ENCODE peak calls at places on chromosomes 13 and 19, in four cellular contexts. One of them, this sample, is unnamed.

GRCh38 chr13:27578121-27579030 is 42.0 kb downstream of the LNX2 start:
- DNase-seq in SW480: no peak
- DNase-seq in RCC 7860: no peak
- DNase-seq in central memory CD4-positive, alpha-beta T cell: no peak
- DNase-seq in this sample: no peak

GRCh38 chr13:49533586-49534269 is 38.0 kb downstream of the PHF11 start:
- DNase-seq in SW480: no peak
- DNase-seq in RCC 7860: no peak
- DNase-seq in central memory CD4-positive, alpha-beta T cell: no peak
- DNase-seq in this sample: no peak

GRCh38 chr19:35845215-35846037 is 6.9 kb downstream of the NPHS1 start:
- DNase-seq in SW480: peak
- DNase-seq in RCC 7860: no peak
- DNase-seq in central memory CD4-positive, alpha-beta T cell: no peak
- DNase-seq in this sample: peak

GRCh38 chr19:54023191-54023590 is 31.8 kb downstream of the CACNG6 start:
- DNase-seq in SW480: no peak
- DNase-seq in RCC 7860: no peak
- DNase-seq in central memory CD4-positive, alpha-beta T cell: no peak
- DNase-seq in this sample: no peak

GRCh38 chr19:52603558-52604207 is 33.6 kb downstream of the ZNF701 start:
- DNase-seq in SW480: no peak
- DNase-seq in RCC 7860: no peak
- DNase-seq in central memory CD4-positive, alpha-beta T cell: no peak
- DNase-seq in this sample: no peak

GRCh38 chr19:8506402-8506957 is 4.0 kb upstream of the PRAM1 start:
- DNase-seq in SW480: no peak
- DNase-seq in RCC 7860: no peak
- DNase-seq in central memory CD4-positive, alpha-beta T cell: no peak
- DNase-seq in this sample: no peak

GRCh38 chr13:99124695-99125334 is 75.8 kb upstream of the UBAC2 start:
- DNase-seq in SW480: peak
- DNase-seq in RCC 7860: peak
- DNase-seq in central memory CD4-positive, alpha-beta T cell: peak
- DNase-seq in this sample: no peak

GRCh38 chr13:103640617-103641016 is 574.4 kb upstream of the SLC10A2 start:
- DNase-seq in SW480: no peak
- DNase-seq in RCC 7860: no peak
- DNase-seq in central memory CD4-positive, alpha-beta T cell: no peak
- DNase-seq in this sample: no peak

GRCh38 chr13:110546933-110547332 is 14.6 kb downstream of the RAB20 start:
- DNase-seq in SW480: no peak
- DNase-seq in RCC 7860: peak
- DNase-seq in central memory CD4-positive, alpha-beta T cell: no peak
- DNase-seq in this sample: peak

GRCh38 chr19:35232912-35233311 is 4.4 kb upstream of the FAM187B start:
- DNase-seq in SW480: no peak
- DNase-seq in RCC 7860: no peak
- DNase-seq in central memory CD4-positive, alpha-beta T cell: no peak
- DNase-seq in this sample: no peak

GRCh38 chr13:95420501-95420900 is 119.2 kb upstream of the ABCC4 start:
- DNase-seq in SW480: peak
- DNase-seq in RCC 7860: no peak
- DNase-seq in central memory CD4-positive, alpha-beta T cell: no peak
- DNase-seq in this sample: no peak

GRCh38 chr13:113411216-113412023 is 41.9 kb downstream of the ADPRHL1 start:
- DNase-seq in SW480: peak
- DNase-seq in RCC 7860: peak
- DNase-seq in central memory CD4-positive, alpha-beta T cell: no peak
- DNase-seq in this sample: peak

GRCh38 chr13:90402102-90402501 is 945.4 kb upstream of the MIR17HG start:
- DNase-seq in SW480: no peak
- DNase-seq in RCC 7860: no peak
- DNase-seq in central memory CD4-positive, alpha-beta T cell: no peak
- DNase-seq in this sample: no peak

GRCh38 chr19:7636691-7637373 is at the start of gene STXBP2:
- DNase-seq in SW480: peak
- DNase-seq in RCC 7860: peak
- DNase-seq in central memory CD4-positive, alpha-beta T cell: peak
- DNase-seq in this sample: peak

GRCh38 chr19:47240996-47241918 is 10.3 kb upstream of the BBC3 start:
- DNase-seq in SW480: peak
- DNase-seq in RCC 7860: peak
- DNase-seq in central memory CD4-positive, alpha-beta T cell: peak
- DNase-seq in this sample: peak

GRCh38 chr19:48961051-48961649 is 4.0 kb upstream of the FTL start:
- DNase-seq in SW480: no peak
- DNase-seq in RCC 7860: peak
- DNase-seq in central memory CD4-positive, alpha-beta T cell: no peak
- DNase-seq in this sample: no peak

GRCh38 chr19:55540619-55541018 is 3.7 kb upstream of the SBK2 start:
- DNase-seq in SW480: no peak
- DNase-seq in RCC 7860: no peak
- DNase-seq in central memory CD4-positive, alpha-beta T cell: no peak
- DNase-seq in this sample: no peak

GRCh38 chr19:47778954-47779351 is 450 bp downstream of the SELENOW start:
- DNase-seq in SW480: no peak
- DNase-seq in RCC 7860: no peak
- DNase-seq in central memory CD4-positive, alpha-beta T cell: no peak
- DNase-seq in this sample: no peak

GRCh38 chr13:74218291-74218690 is 84.1 kb upstream of the KLF12 start:
- DNase-seq in SW480: peak
- DNase-seq in RCC 7860: no peak
- DNase-seq in central memory CD4-positive, alpha-beta T cell: no peak
- DNase-seq in this sample: no peak

GRCh38 chr13:94716016-94716415 is 3.7 kb upstream of the SOX21 start:
- DNase-seq in SW480: no peak
- DNase-seq in RCC 7860: no peak
- DNase-seq in central memory CD4-positive, alpha-beta T cell: no peak
- DNase-seq in this sample: no peak

GRCh38 chr19:28289294-28290063 is 923.5 kb downstream of the UQCRFS1 start:
- DNase-seq in SW480: peak
- DNase-seq in RCC 7860: no peak
- DNase-seq in central memory CD4-positive, alpha-beta T cell: no peak
- DNase-seq in this sample: no peak

GRCh38 chr19:41397086-41398041 is at the start of the genes BCKDHA and EXOSC5:
- DNase-seq in SW480: peak
- DNase-seq in RCC 7860: peak
- DNase-seq in central memory CD4-positive, alpha-beta T cell: peak
- DNase-seq in this sample: peak

GRCh38 chr13:41515491-41516139 is 58.3 kb downstream of the RGCC start:
- DNase-seq in SW480: no peak
- DNase-seq in RCC 7860: no peak
- DNase-seq in central memory CD4-positive, alpha-beta T cell: no peak
- DNase-seq in this sample: no peak

GRCh38 chr13:108733141-108733540 is 103.7 kb downstream of the MYO16 start:
- DNase-seq in SW480: no peak
- DNase-seq in RCC 7860: no peak
- DNase-seq in central memory CD4-positive, alpha-beta T cell: no peak
- DNase-seq in this sample: no peak

GRCh38 chr13:27973291-27973690 is 4.2 kb upstream of the CDX2 start:
- DNase-seq in SW480: no peak
- DNase-seq in RCC 7860: no peak
- DNase-seq in central memory CD4-positive, alpha-beta T cell: no peak
- DNase-seq in this sample: no peak

GRCh38 chr19:49196527-49197240 is 39.1 kb downstream of the TRPM4 start:
- DNase-seq in SW480: no peak
- DNase-seq in RCC 7860: no peak
- DNase-seq in central memory CD4-positive, alpha-beta T cell: no peak
- DNase-seq in this sample: no peak

GRCh38 chr19:45455707-45456499 is 11.9 kb upstream of the FOSB start:
- DNase-seq in SW480: peak
- DNase-seq in RCC 7860: peak
- DNase-seq in central memory CD4-positive, alpha-beta T cell: peak
- DNase-seq in this sample: peak

GRCh38 chr13:71005919-71006318 is 861.1 kb downstream of the DACH1 start:
- DNase-seq in SW480: no peak
- DNase-seq in RCC 7860: no peak
- DNase-seq in central memory CD4-positive, alpha-beta T cell: no peak
- DNase-seq in this sample: no peak

GRCh38 chr19:42078538-42079275 is 2.7 kb downstream of the ZNF574 start:
- DNase-seq in SW480: no peak
- DNase-seq in RCC 7860: no peak
- DNase-seq in central memory CD4-positive, alpha-beta T cell: no peak
- DNase-seq in this sample: no peak

GRCh38 chr13:45278096-45278645 is 62.8 kb downstream of the TPT1 start:
- DNase-seq in SW480: no peak
- DNase-seq in RCC 7860: no peak
- DNase-seq in central memory CD4-positive, alpha-beta T cell: no peak
- DNase-seq in this sample: no peak

GRCh38 chr13:49584771-49585182 is 581 bp downstream of the RCBTB1 start:
- DNase-seq in SW480: peak
- DNase-seq in RCC 7860: no peak
- DNase-seq in central memory CD4-positive, alpha-beta T cell: peak
- DNase-seq in this sample: no peak